ENCODE peak calls at places on chromosomes 4 and X, in seven cellular contexts. X is ascending aorta; B is stimulated activated CD4-positive, alpha-beta T cell treated with anti-CD3 and anti-CD28 coated beads, Interleukin-4, amount 100 ng/mL, for 24 hours; Q is ureter; G is NCI-H526 treated with DMSO at 0.1 percent for 48 hours; L is dermis microvascular lymphatic vessel endothelial cell; O is GF-D8. V is an unnamed sample.
A peak's percentile ranks its signal among the peaks of the same experiment; 100 is the strongest.

GRCh38 chrX:39427492-39428289 is 626.4 kb downstream of the MID1IP1 start:
- DNase-seq in X (no peak), B (peak; percentile 65), Q (no peak), G (no peak), L (no peak), O (no peak), V (no peak)

GRCh38 chr4:104966349-104967033 is 180.2 kb upstream of the TET2 start:
- DNase-seq in X (no peak), B (peak; percentile 37), Q (peak; percentile 66), G (no peak), L (no peak), O (peak; percentile 74), V (peak; percentile 93)

GRCh38 chr4:86744570-86744969 is 104.6 kb downstream of the SLC10A6 start:
- DNase-seq in X (no peak), B (no peak), Q (no peak), G (no peak), L (no peak), O (no peak), V (no peak)

GRCh38 chr4:150782311-150782710 is 200.4 kb downstream of the MAB21L2 start:
- DNase-seq in X (no peak), B (no peak), Q (no peak), G (no peak), L (no peak), O (no peak), V (no peak)

GRCh38 chr4:3225946-3226345 is 23.0 kb upstream of the MSANTD1 start:
- DNase-seq in X (no peak), B (no peak), Q (no peak), G (no peak), L (no peak), O (no peak), V (no peak)

GRCh38 chrX:72297953-72298730 is 7.6 kb downstream of the CITED1 start:
- DNase-seq in X (no peak), B (no peak), Q (no peak), G (no peak), L (no peak), O (peak; percentile 12), V (no peak)

GRCh38 chrX:86133761-86134160 is 14.5 kb upstream of the DACH2 start:
- DNase-seq in X (no peak), B (no peak), Q (no peak), G (no peak), L (peak; percentile 5), O (no peak), V (peak; percentile 17)

GRCh38 chrX:20067709-20068315 is 48.9 kb downstream of the MAP7D2 start:
- DNase-seq in X (peak; percentile 39), B (no peak), Q (peak; percentile 76), G (no peak), L (peak; percentile 7), O (no peak), V (peak; percentile 54)

GRCh38 chrX:115348440-115349225 is 59.1 kb downstream of the LUZP4 start:
- DNase-seq in X (no peak), B (no peak), Q (no peak), G (no peak), L (no peak), O (no peak), V (no peak)

GRCh38 chrX:72280210-72280882 is 3.3 kb upstream of the RPS4X start:
- DNase-seq in X (no peak), B (no peak), Q (no peak), G (no peak), L (no peak), O (no peak), V (no peak)

V was measured in AML-193.